ENCODE peak calls at places on chromosomes 6 and 20, in ten cellular contexts. Y is IMR-90, S is uterus, D is heart left ventricle, X is transverse colon, P is A549, V is sigmoid colon, B is body of pancreas, E is thyroid gland, W is adrenal gland. J is an unnamed sample.

GRCh38 chr6:137497722-137498463 is 3.7 kb upstream of the OLIG3 start:
- DNase-seq in W (no peak), V (no peak), B (peak), S (no peak), Y (no peak), P (no peak), D (no peak), X (no peak), E (no peak), J (no peak)

GRCh38 chr6:11121851-11122250 is 10.3 kb upstream of the ERVFRD-1 start:
- DNase-seq in B (no peak), V (no peak), D (no peak), X (no peak), Y (no peak), S (no peak), W (no peak), E (no peak), P (no peak), J (no peak)

GRCh38 chr6:106220485-106220884 is 105.1 kb downstream of the ATG5 start:
- DNase-seq in E (no peak), B (no peak), X (no peak), Y (no peak), S (no peak), V (no peak), W (no peak), P (no peak), D (no peak), J (no peak)

GRCh38 chr20:34065260-34065659 is 46.8 kb downstream of the EIF2S2 start:
- DNase-seq in D (no peak), B (peak), P (no peak), Y (peak), E (peak), W (peak), S (peak), X (no peak), V (no peak), J (no peak)

GRCh38 chr6:159929819-159930218 is 39.0 kb downstream of the MAS1 start:
- DNase-seq in S (no peak), B (peak), V (no peak), Y (no peak), P (no peak), X (peak), W (peak), E (peak), D (peak), J (peak)

GRCh38 chr20:63215101-63216040 is 560 bp downstream of the YTHDF1 start:
- DNase-seq in V (no peak), D (peak), E (peak), P (peak), W (no peak), X (peak), B (peak), Y (peak), S (no peak), J (peak)

GRCh38 chr6:17311595-17312311 is 30.6 kb downstream of the RBM24 start:
- DNase-seq in E (peak), P (peak), V (no peak), W (no peak), Y (peak), D (peak), B (peak), S (no peak), X (no peak), J (no peak)

GRCh38 chr20:64115171-64115911 is 8.0 kb upstream of the NPBWR2 start:
- DNase-seq in B (no peak), V (peak), X (no peak), W (peak), Y (no peak), E (no peak), D (no peak), P (no peak), S (no peak), J (no peak)

GRCh38 chr6:9131616-9132015 is 696.3 kb upstream of the SLC35B3 start:
- DNase-seq in X (peak), W (peak), S (no peak), P (no peak), B (peak), V (no peak), E (peak), D (no peak), Y (peak), J (no peak)

GRCh38 chr20:63117151-63117550 is 98.8 kb downstream of the YTHDF1 start:
- DNase-seq in B (no peak), D (no peak), V (no peak), X (no peak), W (no peak), S (no peak), P (no peak), E (no peak), Y (no peak), J (no peak)

GRCh38 chr20:4962257-4962855 is 39.0 kb downstream of the SLC23A2 start:
- DNase-seq in Y (no peak), W (peak), E (no peak), X (no peak), S (no peak), B (no peak), P (no peak), V (no peak), D (no peak), J (no peak)

GRCh38 chr6:169828176-169828575 is 76.8 kb downstream of the ERMARD start:
- DNase-seq in D (no peak), P (no peak), W (peak), Y (no peak), E (no peak), B (no peak), V (no peak), S (peak), X (no peak), J (no peak)

GRCh38 chr20:14785065-14785743 is 447.8 kb upstream of the FLRT3 start:
- DNase-seq in V (no peak), B (no peak), X (no peak), E (no peak), W (no peak), S (no peak), Y (no peak), P (no peak), D (no peak), J (no peak)

GRCh38 chr6:26217714-26218075 is 130.5 kb downstream of the HFE start:
- DNase-seq in P (no peak), S (no peak), B (no peak), E (no peak), X (no peak), V (no peak), Y (no peak), D (no peak), W (peak), J (peak)

GRCh38 chr6:137025786-137026730 is 18.7 kb downstream of the IL20RA start:
- DNase-seq in V (no peak), S (no peak), Y (no peak), E (no peak), D (no peak), X (no peak), P (no peak), B (no peak), W (no peak), J (no peak)

GRCh38 chr20:10381477-10381876 is 52.5 kb downstream of the MKKS start:
- DNase-seq in P (no peak), B (no peak), W (no peak), E (no peak), Y (no peak), D (no peak), V (no peak), X (no peak), S (no peak), J (no peak)

GRCh38 chr20:10379761-10380160 is 54.3 kb downstream of the MKKS start:
- DNase-seq in D (no peak), B (no peak), E (no peak), S (no peak), W (no peak), V (no peak), X (no peak), P (no peak), Y (no peak), J (no peak)

GRCh38 chr20:10374036-10374435 is 60.0 kb downstream of the MKKS start:
- DNase-seq in E (no peak), D (no peak), P (no peak), S (no peak), X (no peak), Y (no peak), V (no peak), B (no peak), W (no peak), J (no peak)

GRCh38 chr20:10375191-10375590 is 58.8 kb downstream of the MKKS start:
- DNase-seq in S (no peak), B (no peak), V (no peak), X (no peak), E (no peak), D (no peak), P (no peak), W (no peak), Y (no peak), J (no peak)

GRCh38 chr20:10376271-10377075 is 57.5 kb downstream of the MKKS start:
- DNase-seq in E (no peak), S (no peak), X (no peak), P (no peak), Y (peak), V (no peak), D (no peak), B (no peak), W (no peak), J (no peak)
- TF ChIP-seq POLR2A in E (no peak), S (no peak), X (no peak), P (no peak), Y (no peak), V (no peak), D (no peak), B (no peak), W (no peak), J (no peak)

DNA sequence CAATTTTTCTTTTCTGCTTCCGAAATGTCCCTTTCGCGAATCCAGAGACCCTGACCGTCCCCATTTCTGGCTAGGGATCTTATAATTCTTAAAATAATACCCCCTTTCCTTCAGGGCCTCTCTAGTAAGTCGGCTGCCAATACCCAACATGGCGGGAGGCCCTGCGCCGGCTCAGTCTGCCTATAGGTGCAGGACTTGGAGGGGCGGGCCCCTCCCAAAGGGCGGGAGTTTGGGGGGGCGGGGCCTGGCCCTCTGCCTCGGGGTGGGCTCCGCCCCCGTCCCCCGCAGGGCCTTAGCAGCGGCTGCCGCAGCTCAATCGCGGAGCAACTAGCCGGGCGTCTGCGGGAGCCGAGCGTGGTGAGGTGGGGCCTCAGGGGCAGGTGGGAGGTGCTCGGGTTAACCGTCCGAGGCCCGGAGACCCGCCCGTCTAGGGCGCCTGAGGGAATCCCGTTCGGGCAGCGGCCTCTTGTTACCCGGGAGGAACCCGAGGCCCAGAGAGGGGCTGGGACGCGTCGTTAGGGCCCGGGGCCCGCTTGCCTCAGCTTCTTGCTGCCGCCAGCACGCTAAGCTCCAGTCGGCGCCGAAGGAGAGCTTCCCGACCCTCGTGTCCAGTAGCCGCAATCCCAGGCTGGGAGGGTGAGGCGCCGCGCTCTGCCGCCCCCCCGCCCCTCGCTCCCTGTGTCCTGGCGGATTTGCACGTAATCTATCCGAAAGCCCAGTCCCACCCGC is at the start of gene CEP250:
- DNase-seq in V (peak), P (peak), X (peak), B (peak), S (peak), E (peak), W (peak), D (peak), Y (peak), J (peak)
- TF ChIP-seq POLR2A in V (no peak), P (peak), X (no peak), B (peak), S (peak), E (peak), W (no peak), D (no peak), Y (peak), J (peak)

GRCh38 chr20:460180-460579 is 2.2 kb downstream of the TBC1D20 start:
- DNase-seq in Y (no peak), B (no peak), W (no peak), V (no peak), D (no peak), X (no peak), S (no peak), E (no peak), P (no peak), J (peak)

GRCh38 chr20:461254-462198 is 807 bp downstream of the TBC1D20 start:
- DNase-seq in S (peak), X (peak), W (peak), Y (peak), V (peak), D (peak), E (peak), B (peak), P (peak), J (peak)

GRCh38 chr20:460707-461106 is 1.6 kb downstream of the TBC1D20 start:
- DNase-seq in D (no peak), Y (no peak), V (no peak), W (no peak), X (no peak), P (peak), B (peak), S (no peak), E (peak), J (peak)

GRCh38 chr20:458766-459165 is 3.6 kb downstream of the TBC1D20 start:
- DNase-seq in X (no peak), D (no peak), P (no peak), B (no peak), V (no peak), Y (no peak), E (no peak), S (no peak), W (no peak), J (peak)

GRCh38 chr20:462199-462991 is at the start of gene TBC1D20:
- DNase-seq in S (peak), Y (peak), P (peak), W (peak), B (peak), V (peak), X (peak), E (peak), D (peak), J (peak)
- TF ChIP-seq POLR2A in S (peak), Y (peak), P (peak), W (peak), B (peak), V (no peak), X (peak), E (peak), D (peak), J (peak)

GRCh38 chr20:49283176-49283702 is 5.4 kb upstream of the ZNFX1 start:
- DNase-seq in S (no peak), B (no peak), D (no peak), W (no peak), V (no peak), E (no peak), Y (no peak), X (no peak), P (no peak), J (no peak)
- TF ChIP-seq POLR2A in S (no peak), B (no peak), D (no peak), W (no peak), V (no peak), E (no peak), Y (no peak), X (no peak), P (no peak), J (peak)